ENCODE peak calls at places on chromosomes 16 and 17, in eight cellular contexts. O is CD8-positive, alpha-beta memory T cell; I is hepatic stellate cell; K is Right ventricle myocardium inferior; E is astrocyte of the spinal cord; W is endodermal cell; G is HEK293T; Q is testis. B is an unnamed sample.

GRCh38 chr16:65122974-65123845 is 1.3 kb upstream of the CDH11 start:
- DNase-seq in O (no peak), I (peak), K (no peak), E (peak), W (peak), G (no peak), Q (peak), B (peak)

GRCh38 chr16:75380870-75381269 is 52.4 kb downstream of the CFDP1 start:
- DNase-seq in O (no peak), I (no peak), K (no peak), E (no peak), W (no peak), G (no peak), Q (no peak), B (no peak)

GRCh38 chr16:56558024-56558747 is 6.7 kb upstream of the MT4 start:
- DNase-seq in O (no peak), I (no peak), K (no peak), E (peak), W (no peak), G (no peak), Q (no peak), B (peak)

GRCh38 chr16:49704586-49705155 is 151.2 kb downstream of the ZNF423 start:
- DNase-seq in O (no peak), I (no peak), K (no peak), E (no peak), W (peak), G (no peak), Q (no peak), B (no peak)

GRCh38 chr17:32161506-32162365 is 19.4 kb downstream of the RHOT1 start:
- DNase-seq in O (no peak), I (peak), K (no peak), E (peak), W (no peak), G (no peak), Q (no peak), B (no peak)

GRCh38 chr16:1300664-1301476 is 8.6 kb upstream of the UBE2I start:
- DNase-seq in O (peak), I (peak), K (peak), E (peak), W (peak), G (peak), Q (peak), B (peak)

GRCh38 chr17:83149761-83150251 is 70.4 kb downstream of the METRNL start:
- DNase-seq in O (no peak), I (no peak), K (no peak), E (peak), W (peak), G (no peak), Q (peak), B (no peak)

GRCh38 chr16:30340621-30341020 is 14.5 kb downstream of the CD2BP2 start:
- DNase-seq in O (peak), I (no peak), K (no peak), E (no peak), W (no peak), G (no peak), Q (no peak), B (no peak)

GRCh38 chr17:36611345-36612072 is 10.1 kb downstream of the MRM1 start:
- DNase-seq in O (no peak), I (no peak), K (no peak), E (peak), W (no peak), G (no peak), Q (no peak), B (no peak)

GRCh38 chr16:50266337-50267091 is at the start of gene ADCY7:
- DNase-seq in O (peak), I (peak), K (peak), E (peak), W (peak), G (no peak), Q (peak), B (no peak)

GRCh38 chr16:8919934-8920465 is 37.8 kb downstream of the LITAFD start:
- DNase-seq in O (no peak), I (no peak), K (no peak), E (no peak), W (no peak), G (no peak), Q (no peak), B (peak)

GRCh38 chr16:67092227-67092626 is 17.5 kb upstream of the PHAF1 start:
- DNase-seq in O (no peak), I (peak), K (no peak), E (peak), W (no peak), G (no peak), Q (no peak), B (no peak)

B was measured in caudate nucleus.